ENCODE peak calls at places on chromosome 2, in eight cellular contexts. V is coronary artery; C is cardiac septum; K is foreskin keratinocyte; D is BE2C; L is type B pancreatic cell; Z is NCI-H1105; G is stimulated activated CD8-positive, alpha-beta memory T cell treated with anti-CD3 and anti-CD28 coated beads, Interleukin-4, amount 100 ng/mL, for 4 hours. F is an unnamed sample.

GRCh38 chr2:60475311-60475830 is 78.1 kb downstream of the BCL11A start:
- DNase-seq in Z (no peak), K (no peak), L (no peak), D (no peak), G (no peak), V (no peak), C (no peak), F (no peak)

GRCh38 chr2:151334082-151334815 is 23.1 kb upstream of the TNFAIP6 start:
- DNase-seq in L (no peak), V (no peak), C (no peak), D (no peak), K (no peak), Z (no peak), G (no peak), F (peak; percentile 3)

GRCh38 chr2:58515827-58516574 is 274.9 kb upstream of the FANCL start:
- DNase-seq in Z (no peak), D (no peak), G (no peak), K (peak; percentile 9), C (no peak), L (no peak), V (no peak), F (peak; percentile 18)

GRCh38 chr2:127917916-127918315 is 32.2 kb upstream of the AMMECR1L start:
- DNase-seq in C (no peak), G (no peak), Z (no peak), D (no peak), L (no peak), K (no peak), V (no peak), F (no peak)

GRCh38 chr2:81194581-81194980 is 890.0 kb upstream of the LRRTM1 start:
- DNase-seq in Z (no peak), D (no peak), V (no peak), L (no peak), K (no peak), G (no peak), C (no peak), F (no peak)

GRCh38 chr2:193778293-193778692 is 1583.6 kb upstream of the TMEFF2 start:
- DNase-seq in K (no peak), L (no peak), G (no peak), D (no peak), Z (no peak), C (no peak), V (no peak), F (no peak)

GRCh38 chr2:212536385-212537310 is 2.0 kb downstream of the ERBB4 start:
- DNase-seq in Z (no peak), G (no peak), L (no peak), K (peak; percentile 7), D (peak; percentile 29), V (no peak), C (no peak), F (no peak)

GRCh38 chr2:230798769-230799399 is 65.9 kb upstream of the ITM2C start:
- DNase-seq in G (no peak), D (peak; percentile 45), V (no peak), L (no peak), C (no peak), Z (no peak), K (no peak), F (peak; percentile 61)